ENCODE peak calls at places on chromosomes 7 and 10, in four cellular contexts. I is left ventricle myocardium inferior, X is NCI-H1092, E is AG09319. Z is an unnamed sample.

GRCh38 chr10:112565434-112566053 is 118.5 kb downstream of the VTI1A start:
- DNase-seq in X (peak), I (no peak), E (peak), Z (no peak)

GRCh38 chr7:116780966-116781365 is 81.4 kb upstream of the CAPZA2 start:
- DNase-seq in I (no peak), E (no peak), X (no peak), Z (no peak)

GRCh38 chr10:14681305-14681704 is 93.4 kb downstream of the FAM107B start:
- DNase-seq in X (no peak), E (no peak), I (no peak), Z (no peak)

GRCh38 chr10:35421553-35422178 is 85.4 kb downstream of the CCNY start:
- DNase-seq in E (peak), X (no peak), I (no peak), Z (peak)

GRCh38 chr7:50092579-50093411 is at the start of gene ZPBP:
- DNase-seq in E (no peak), I (peak), X (peak), Z (no peak)

GRCh38 chr7:47534322-47535032 is 47.4 kb downstream of the TNS3 start:
- DNase-seq in I (no peak), X (no peak), E (no peak), Z (no peak)

GRCh38 chr7:15015545-15016314 is 113.2 kb upstream of the DGKB start:
- DNase-seq in I (no peak), E (peak), X (peak), Z (no peak)

GRCh38 chr7:77827999-77828398 is 29.4 kb downstream of the PHTF2 start:
- DNase-seq in X (no peak), I (no peak), E (no peak), Z (no peak)

GRCh38 chr10:16843252-16843870 is 26.1 kb upstream of the RSU1 start:
- DNase-seq in E (peak), X (peak), I (no peak), Z (no peak)

GRCh38 chr7:46715579-46715978 is 794.5 kb upstream of the IGFBP3 start:
- DNase-seq in E (no peak), I (no peak), X (no peak), Z (no peak)

GRCh38 chr7:129990403-129991192 is 37.8 kb upstream of the UBE2H start:
- DNase-seq in E (no peak), X (no peak), I (no peak), Z (no peak)

GRCh38 chr10:93452143-93452542 is 30.0 kb downstream of the MYOF start:
- DNase-seq in I (no peak), X (no peak), E (no peak), Z (no peak)

GRCh38 chr7:44325181-44325671 is at the start of gene CAMK2B:
- DNase-seq in I (no peak), X (peak), E (no peak), Z (no peak)

GRCh38 chr10:22986771-22987542 is 59.1 kb downstream of the ARMC3 start:
- DNase-seq in X (no peak), E (no peak), I (no peak), Z (no peak)

GRCh38 chr7:6476596-6477374 is 29.0 kb upstream of the DAGLB start:
- DNase-seq in I (no peak), E (no peak), X (no peak), Z (no peak)

GRCh38 chr7:87058739-87059524 is 522 bp downstream of the ELAPOR2 start:
- DNase-seq in X (peak), I (no peak), E (no peak), Z (no peak)

GRCh38 chr10:1465421-1465902 is 271.9 kb downstream of the ADARB2 start:
- DNase-seq in I (no peak), X (no peak), E (no peak), Z (no peak)

GRCh38 chr10:123150986-123151738 is 3.0 kb upstream of the BUB3 start:
- DNase-seq in E (no peak), I (no peak), X (no peak), Z (no peak)

GRCh38 chr10:18666810-18667209 is 7.6 kb downstream of the ARL5B start:
- DNase-seq in E (no peak), I (no peak), X (no peak), Z (no peak)

GRCh38 chr10:131694168-131694962 is 206.4 kb upstream of the PPP2R2D start:
- DNase-seq in I (no peak), X (no peak), E (no peak), Z (no peak)

GRCh38 chr7:44175730-44176129 is 13.5 kb downstream of the GCK start:
- DNase-seq in I (no peak), E (no peak), X (no peak), Z (peak)

GRCh38 chr7:13259908-13260307 is 572.5 kb downstream of the ARL4A start:
- DNase-seq in E (no peak), X (no peak), I (no peak), Z (no peak)

GRCh38 chr7:42883950-42884349 is 27.9 kb downstream of the C7orf25 start:
- DNase-seq in E (no peak), I (peak), X (peak), Z (no peak)

GRCh38 chr7:130667593-130668257 is 823 bp downstream of the COPG2 start:
- DNase-seq in X (peak), E (no peak), I (no peak), Z (no peak)

GRCh38 chr10:19629559-19629958 is 186.7 kb upstream of the PLXDC2 start:
- DNase-seq in I (peak), X (no peak), E (no peak), Z (peak)

GRCh38 chr7:99531354-99531765 is 20.6 kb downstream of the FAM200A start:
- DNase-seq in X (no peak), I (no peak), E (no peak), Z (no peak)

GRCh38 chr10:97785231-97785630 is 13.4 kb upstream of the SFRP5 start:
- DNase-seq in E (no peak), X (no peak), I (no peak), Z (no peak)

GRCh38 chr7:83468251-83468739 is 180.6 kb downstream of the SEMA3E start:
- DNase-seq in I (peak), X (no peak), E (peak), Z (peak)

GRCh38 chr10:31147220-31147608 is 115.5 kb upstream of the ZNF438 start:
- DNase-seq in I (no peak), X (no peak), E (no peak), Z (no peak)

GRCh38 chr7:39465055-39465929 is 100.9 kb upstream of the YAE1 start:
- DNase-seq in I (no peak), E (peak), X (peak), Z (no peak)

GRCh38 chr10:124906551-124907001 is 35.3 kb upstream of the ZRANB1 start:
- DNase-seq in E (peak), X (no peak), I (no peak), Z (peak)

GRCh38 chr10:119007211-119007574 is 22.3 kb upstream of the NANOS1 start:
- DNase-seq in E (no peak), I (no peak), X (no peak), Z (no peak)

GRCh38 chr7:1247527-1248041 is 14.9 kb downstream of the UNCX start:
- DNase-seq in E (no peak), X (peak), I (no peak), Z (no peak)

GRCh38 chr7:81715984-81716588 is 53.8 kb downstream of the HGF start:
- DNase-seq in E (no peak), I (no peak), X (peak), Z (no peak)

GRCh38 chr10:73161079-73161478 is 6.7 kb downstream of the ECD start:
- DNase-seq in E (no peak), I (no peak), X (no peak), Z (no peak)